ENCODE peak calls at places on chromosomes 2 and 18, in eight cellular contexts. One of them, this sample, is unnamed. For H3K4me1 and H3K36me3, the result is how much of the 10 kb centered on the place peaks cover.

GRCh38 chr2:36597003-36597531 is 901 bp downstream of the FEZ2 start:
- DNase-seq in HCT116: no peak
- DNase-seq in OCI-LY7: no peak
- DNase-seq in CD8-positive, alpha-beta T cell: no peak
- DNase-seq in mammary epithelial cell: peak
- DNase-seq in GM23248: no peak
- DNase-seq in IMR-90: no peak
- DNase-seq in fibroblast of lung: no peak
- DNase-seq in this sample: no peak

GRCh38 chr18:8910843-8911242 is 191.7 kb upstream of the NDUFV2 start:
- DNase-seq in mammary epithelial cell: no peak
- DNase-seq in IMR-90: no peak
- DNase-seq in CD8-positive, alpha-beta T cell: no peak
- DNase-seq in HCT116: no peak
- DNase-seq in fibroblast of lung: no peak
- DNase-seq in OCI-LY7: no peak
- DNase-seq in GM23248: no peak
- DNase-seq in this sample: no peak

GRCh38 chr2:105935048-105935447 is 190.3 kb downstream of the NCK2 start:
- DNase-seq in CD8-positive, alpha-beta T cell: no peak
- DNase-seq in IMR-90: no peak
- DNase-seq in fibroblast of lung: no peak
- DNase-seq in mammary epithelial cell: no peak
- DNase-seq in HCT116: no peak
- DNase-seq in GM23248: no peak
- DNase-seq in OCI-LY7: no peak
- DNase-seq in this sample: no peak

GRCh38 chr2:135991861-135992260 is 6.4 kb upstream of the DARS1 start:
- DNase-seq in OCI-LY7: no peak
- DNase-seq in IMR-90: no peak
- DNase-seq in CD8-positive, alpha-beta T cell: no peak
- DNase-seq in HCT116: no peak
- DNase-seq in GM23248: no peak
- DNase-seq in mammary epithelial cell: no peak
- DNase-seq in fibroblast of lung: no peak
- DNase-seq in this sample: no peak

GRCh38 chr18:78406743-78407455 is 572.7 kb upstream of the SALL3 start:
- DNase-seq in OCI-LY7: no peak
- DNase-seq in IMR-90: no peak
- DNase-seq in HCT116: no peak
- DNase-seq in mammary epithelial cell: no peak
- DNase-seq in GM23248: no peak
- DNase-seq in CD8-positive, alpha-beta T cell: no peak
- DNase-seq in fibroblast of lung: no peak
- DNase-seq in this sample: no peak

GRCh38 chr18:73691118-73691517 is 456.5 kb downstream of the FBXO15 start:
- DNase-seq in CD8-positive, alpha-beta T cell: no peak
- DNase-seq in HCT116: no peak
- DNase-seq in OCI-LY7: no peak
- DNase-seq in fibroblast of lung: peak
- DNase-seq in IMR-90: peak
- DNase-seq in GM23248: peak
- DNase-seq in mammary epithelial cell: no peak
- DNase-seq in this sample: no peak

GRCh38 chr2:19689769-19690168 is 212.0 kb downstream of the TTC32 start:
- DNase-seq in GM23248: no peak
- DNase-seq in IMR-90: no peak
- DNase-seq in fibroblast of lung: no peak
- DNase-seq in CD8-positive, alpha-beta T cell: no peak
- DNase-seq in mammary epithelial cell: no peak
- DNase-seq in OCI-LY7: no peak
- DNase-seq in HCT116: no peak
- DNase-seq in this sample: no peak

GRCh38 chr2:162118166-162119031 is 33.6 kb downstream of the GCG start:
- DNase-seq in mammary epithelial cell: peak
- DNase-seq in CD8-positive, alpha-beta T cell: no peak
- DNase-seq in HCT116: no peak
- DNase-seq in IMR-90: peak
- DNase-seq in GM23248: peak
- DNase-seq in OCI-LY7: no peak
- DNase-seq in fibroblast of lung: peak
- DNase-seq in this sample: no peak

GRCh38 chr2:98012561-98012979 is 16.8 kb upstream of the TMEM131 start:
- DNase-seq in IMR-90: no peak
- DNase-seq in GM23248: no peak
- DNase-seq in fibroblast of lung: no peak
- DNase-seq in HCT116: no peak
- DNase-seq in CD8-positive, alpha-beta T cell: no peak
- DNase-seq in mammary epithelial cell: no peak
- DNase-seq in OCI-LY7: peak
- DNase-seq in this sample: no peak

GRCh38 chr2:196613302-196613701 is 26.2 kb upstream of the CCDC150 start:
- DNase-seq in OCI-LY7: no peak
- DNase-seq in mammary epithelial cell: no peak
- DNase-seq in CD8-positive, alpha-beta T cell: no peak
- DNase-seq in HCT116: no peak
- DNase-seq in IMR-90: no peak
- DNase-seq in GM23248: no peak
- DNase-seq in fibroblast of lung: no peak
- DNase-seq in this sample: no peak

GRCh38 chr18:321839-322467 is 54.1 kb upstream of the THOC1 start:
- DNase-seq in IMR-90: peak
- DNase-seq in fibroblast of lung: no peak
- DNase-seq in CD8-positive, alpha-beta T cell: no peak
- DNase-seq in HCT116: no peak
- DNase-seq in OCI-LY7: no peak
- DNase-seq in mammary epithelial cell: no peak
- DNase-seq in GM23248: no peak
- DNase-seq in this sample: no peak

GRCh38 chr2:134178109-134178877 is 75.6 kb upstream of the MGAT5 start:
- DNase-seq in IMR-90: peak
- DNase-seq in CD8-positive, alpha-beta T cell: no peak
- DNase-seq in mammary epithelial cell: peak
- DNase-seq in OCI-LY7: peak
- DNase-seq in HCT116: no peak
- DNase-seq in GM23248: peak
- DNase-seq in fibroblast of lung: peak
- DNase-seq in this sample: no peak

GRCh38 chr2:26475832-26476501 is 2.0 kb downstream of the OTOF start:
- DNase-seq in IMR-90: no peak
- DNase-seq in mammary epithelial cell: no peak
- DNase-seq in GM23248: no peak
- DNase-seq in fibroblast of lung: no peak
- DNase-seq in HCT116: no peak
- DNase-seq in OCI-LY7: no peak
- DNase-seq in CD8-positive, alpha-beta T cell: no peak
- DNase-seq in this sample: peak

GRCh38 chr2:167767858-167768257 is 479.5 kb downstream of the STK39 start:
- DNase-seq in OCI-LY7: no peak
- DNase-seq in mammary epithelial cell: no peak
- DNase-seq in CD8-positive, alpha-beta T cell: no peak
- DNase-seq in fibroblast of lung: no peak
- DNase-seq in IMR-90: no peak
- DNase-seq in GM23248: no peak
- DNase-seq in HCT116: no peak
- DNase-seq in this sample: no peak

GRCh38 chr18:13893418-13893760 is 21.9 kb downstream of the MC2R start:
- DNase-seq in HCT116: no peak
- DNase-seq in OCI-LY7: peak
- DNase-seq in IMR-90: no peak
- DNase-seq in GM23248: no peak
- DNase-seq in fibroblast of lung: no peak
- DNase-seq in mammary epithelial cell: no peak
- DNase-seq in CD8-positive, alpha-beta T cell: no peak
- DNase-seq in this sample: no peak

GRCh38 chr18:40365526-40365925 is 1589.5 kb upstream of the PIK3C3 start:
- DNase-seq in HCT116: no peak
- DNase-seq in fibroblast of lung: no peak
- DNase-seq in GM23248: peak
- DNase-seq in mammary epithelial cell: no peak
- DNase-seq in CD8-positive, alpha-beta T cell: no peak
- DNase-seq in OCI-LY7: no peak
- DNase-seq in IMR-90: no peak
- DNase-seq in this sample: no peak

GRCh38 chr2:201263774-201264173 is 3.4 kb downstream of the CASP8 start:
- DNase-seq in CD8-positive, alpha-beta T cell: peak
- DNase-seq in IMR-90: no peak
- DNase-seq in HCT116: no peak
- DNase-seq in GM23248: peak
- DNase-seq in mammary epithelial cell: no peak
- DNase-seq in fibroblast of lung: no peak
- DNase-seq in OCI-LY7: no peak
- DNase-seq in this sample: no peak

GRCh38 chr2:216499641-216500218 is 1.1 kb downstream of the RPL37A start:
- DNase-seq in HCT116: no peak
- DNase-seq in GM23248: peak
- DNase-seq in IMR-90: peak
- DNase-seq in OCI-LY7: peak
- DNase-seq in fibroblast of lung: peak
- DNase-seq in CD8-positive, alpha-beta T cell: no peak
- DNase-seq in mammary epithelial cell: no peak
- DNase-seq in this sample: no peak

GRCh38 chr2:216500572-216500971 is 1.9 kb downstream of the RPL37A start:
- DNase-seq in mammary epithelial cell: no peak
- DNase-seq in OCI-LY7: no peak
- DNase-seq in IMR-90: no peak
- DNase-seq in GM23248: no peak
- DNase-seq in HCT116: no peak
- DNase-seq in CD8-positive, alpha-beta T cell: no peak
- DNase-seq in fibroblast of lung: no peak
- DNase-seq in this sample: no peak

GRCh38 chr2:216503697-216504375 is 5.2 kb downstream of the RPL37A start:
- DNase-seq in GM23248: no peak
- DNase-seq in OCI-LY7: no peak
- DNase-seq in CD8-positive, alpha-beta T cell: no peak
- DNase-seq in IMR-90: no peak
- DNase-seq in mammary epithelial cell: no peak
- DNase-seq in fibroblast of lung: no peak
- DNase-seq in HCT116: no peak
- DNase-seq in this sample: no peak

GRCh38 chr2:216502776-216503629 is 4.4 kb downstream of the RPL37A start:
- DNase-seq in fibroblast of lung: no peak
- DNase-seq in OCI-LY7: no peak
- DNase-seq in mammary epithelial cell: no peak
- DNase-seq in CD8-positive, alpha-beta T cell: no peak
- DNase-seq in IMR-90: no peak
- DNase-seq in HCT116: no peak
- DNase-seq in GM23248: no peak
- DNase-seq in this sample: no peak

DNA sequence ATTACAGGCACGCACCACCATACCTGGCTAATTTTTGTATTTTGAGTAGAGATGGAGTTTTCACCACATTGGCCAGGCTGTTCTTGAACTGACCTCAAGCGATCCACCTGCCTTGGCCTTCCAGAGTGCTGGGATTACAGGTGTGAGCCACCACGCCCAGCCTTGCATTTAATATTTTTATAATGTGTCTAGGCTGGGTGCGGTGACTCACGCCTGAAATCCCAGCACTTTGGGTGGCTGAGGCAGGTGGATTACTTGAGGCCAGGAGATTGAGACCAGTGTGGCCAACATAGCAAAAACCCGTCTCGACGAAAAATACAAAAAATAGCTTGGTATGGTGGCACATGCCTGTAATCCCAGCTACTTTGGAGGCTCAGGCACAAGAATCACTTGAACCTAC is 3.2 kb downstream of the RPL37A start:
- DNase-seq in HCT116: no peak
- DNase-seq in IMR-90: no peak
- DNase-seq in mammary epithelial cell: no peak
- DNase-seq in fibroblast of lung: no peak
- DNase-seq in OCI-LY7: no peak
- DNase-seq in CD8-positive, alpha-beta T cell: no peak
- DNase-seq in GM23248: no peak
- DNase-seq in this sample: no peak
- H3K4me1 ChIP-seq in HCT116: under half
- H3K4me1 ChIP-seq in IMR-90: under half
- H3K4me1 ChIP-seq in mammary epithelial cell: under half
- H3K4me1 ChIP-seq in fibroblast of lung: under half
- H3K4me1 ChIP-seq in OCI-LY7: under half
- H3K4me1 ChIP-seq in CD8-positive, alpha-beta T cell: under half
- H3K4me1 ChIP-seq in GM23248: under half
- H3K4me1 ChIP-seq in this sample: under half

DNA sequence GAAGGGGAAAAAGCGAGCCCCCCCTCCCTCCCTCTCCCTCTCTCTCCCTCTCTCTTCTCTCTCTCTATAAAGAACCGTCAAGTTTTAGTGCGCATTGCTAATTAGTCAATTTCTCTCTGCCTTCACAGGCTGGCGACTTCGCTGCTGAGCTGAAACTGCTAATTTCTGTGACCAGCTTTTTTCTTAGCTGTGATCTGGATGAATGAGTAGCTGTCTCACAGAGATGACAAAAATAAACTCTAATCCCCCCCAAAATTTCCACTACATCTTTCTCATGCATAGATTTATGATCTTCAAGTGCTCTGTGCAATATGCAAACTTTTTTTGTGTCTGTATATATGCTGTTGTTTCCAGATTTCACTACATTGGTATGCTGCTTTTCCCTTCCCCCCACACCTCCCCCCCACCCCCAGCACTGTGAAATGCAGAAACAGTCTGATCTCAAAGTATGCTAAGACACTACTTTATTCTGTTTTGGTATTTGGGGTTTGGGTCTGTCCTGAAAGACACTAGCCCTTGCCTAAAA is 427 bp upstream of the KLHL14 start:
- DNase-seq in fibroblast of lung: no peak
- DNase-seq in mammary epithelial cell: no peak
- DNase-seq in OCI-LY7: peak
- DNase-seq in HCT116: no peak
- DNase-seq in CD8-positive, alpha-beta T cell: no peak
- DNase-seq in GM23248: no peak
- DNase-seq in IMR-90: no peak
- DNase-seq in this sample: no peak
- H3K4me3 ChIP-seq in fibroblast of lung: no peak
- H3K4me3 ChIP-seq in mammary epithelial cell: no peak
- H3K4me3 ChIP-seq in OCI-LY7: peak
- H3K4me3 ChIP-seq in HCT116: no peak
- H3K4me3 ChIP-seq in CD8-positive, alpha-beta T cell: no peak
- H3K4me3 ChIP-seq in GM23248: no peak
- H3K4me3 ChIP-seq in IMR-90: no peak
- H3K4me3 ChIP-seq in this sample: no peak

GRCh38 chr2:233280114-233280693 is 27.4 kb upstream of the SAG start:
- DNase-seq in HCT116: no peak
- DNase-seq in OCI-LY7: no peak
- DNase-seq in IMR-90: no peak
- DNase-seq in fibroblast of lung: peak
- DNase-seq in GM23248: no peak
- DNase-seq in CD8-positive, alpha-beta T cell: no peak
- DNase-seq in mammary epithelial cell: no peak
- DNase-seq in this sample: no peak
- H3K36me3 ChIP-seq in HCT116: half or more
- H3K36me3 ChIP-seq in OCI-LY7: half or more
- H3K36me3 ChIP-seq in IMR-90: under half
- H3K36me3 ChIP-seq in fibroblast of lung: under half
- H3K36me3 ChIP-seq in GM23248: half or more
- H3K36me3 ChIP-seq in CD8-positive, alpha-beta T cell: half or more
- H3K36me3 ChIP-seq in mammary epithelial cell: half or more
- H3K36me3 ChIP-seq in this sample: half or more

DNA sequence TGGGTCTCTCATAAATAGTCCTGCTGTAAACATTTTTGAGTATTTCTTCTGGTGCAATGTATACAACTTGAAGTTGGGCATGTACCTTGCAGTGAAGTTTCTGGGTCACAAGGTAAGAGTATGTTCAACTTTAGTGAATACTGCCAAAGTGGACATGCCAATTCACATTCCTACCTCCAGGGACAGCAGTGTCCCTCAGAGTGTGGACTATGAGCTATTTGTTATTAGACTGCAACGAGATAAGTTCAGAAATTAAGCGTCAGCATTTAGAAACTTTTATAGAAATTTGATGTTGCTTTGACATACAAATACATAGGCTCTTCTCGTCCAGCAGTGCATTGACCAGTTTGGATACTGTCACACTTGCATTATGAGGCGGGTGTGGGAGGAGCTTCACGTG is 7.2 kb upstream of the ACKR3 start:
- DNase-seq in IMR-90: peak
- DNase-seq in fibroblast of lung: no peak
- DNase-seq in HCT116: peak
- DNase-seq in OCI-LY7: peak
- DNase-seq in mammary epithelial cell: no peak
- DNase-seq in CD8-positive, alpha-beta T cell: no peak
- DNase-seq in GM23248: no peak
- DNase-seq in this sample: no peak
- H3K4me1 ChIP-seq in IMR-90: under half
- H3K4me1 ChIP-seq in fibroblast of lung: under half
- H3K4me1 ChIP-seq in HCT116: under half
- H3K4me1 ChIP-seq in OCI-LY7: half or more
- H3K4me1 ChIP-seq in mammary epithelial cell: under half
- H3K4me1 ChIP-seq in CD8-positive, alpha-beta T cell: under half
- H3K4me1 ChIP-seq in GM23248: under half
- H3K4me1 ChIP-seq in this sample: under half